ENCODE peak calls at places on chromosomes 6 and 20, in seven cellular contexts. H is GM12878, T is SK-N-SH, F is H1, B is K562, Z is HepG2, V is HCT116. Q is an unnamed sample.

GRCh38 chr20:33232486-33233072 is 3.2 kb upstream of the BPIFA1 start:
- DNase-seq in H (no peak), T (no peak), F (no peak), B (no peak), Z (no peak), V (no peak), Q (no peak)

GRCh38 chr6:2738373-2738979 is 12.2 kb downstream of the MYLK4 start:
- DNase-seq in H (no peak), T (peak), F (peak), B (peak), Z (peak), V (peak), Q (peak)

GRCh38 chr6:107488875-107489635 is 862 bp upstream of the SOBP start:
- DNase-seq in H (no peak), T (peak), F (peak), B (peak), Z (peak), V (no peak), Q (no peak)

GRCh38 chr6:82867946-82868345 is 197.7 kb downstream of the UBE3D start:
- DNase-seq in H (no peak), T (no peak), F (no peak), B (no peak), Z (no peak), V (no peak), Q (no peak)

GRCh38 chr20:57629976-57630525 is 9.8 kb upstream of the ZBP1 start:
- DNase-seq in H (no peak), T (no peak), F (peak), B (no peak), Z (no peak), V (no peak), Q (no peak)

GRCh38 chr20:37681384-37681977 is 12.3 kb upstream of the CTNNBL1 start:
- DNase-seq in H (no peak), T (peak), F (no peak), B (no peak), Z (no peak), V (no peak), Q (peak)

GRCh38 chr6:13368716-13369115 is 40.4 kb upstream of the TBC1D7 start:
- DNase-seq in H (no peak), T (no peak), F (no peak), B (no peak), Z (no peak), V (no peak), Q (no peak)

GRCh38 chr6:36129889-36130671 is at the start of gene MAPK13:
- DNase-seq in H (no peak), T (no peak), F (peak), B (no peak), Z (peak), V (no peak), Q (peak)

GRCh38 chr6:2220154-2220553 is 25.3 kb downstream of the GMDS start:
- DNase-seq in H (no peak), T (no peak), F (no peak), B (no peak), Z (no peak), V (no peak), Q (no peak)

GRCh38 chr20:5470943-5471342 is 154.2 kb upstream of the PROKR2 start:
- DNase-seq in H (no peak), T (no peak), F (no peak), B (peak), Z (no peak), V (no peak), Q (no peak)

GRCh38 chr6:155274533-155274932 is 10.7 kb downstream of the CLDN20 start:
- DNase-seq in H (no peak), T (no peak), F (no peak), B (no peak), Z (no peak), V (no peak), Q (no peak)

GRCh38 chr6:54856137-54856536 is 9.6 kb downstream of the FAM83B start:
- DNase-seq in H (no peak), T (no peak), F (no peak), B (no peak), Z (no peak), V (no peak), Q (no peak)

GRCh38 chr6:112269165-112269564 is 14.8 kb upstream of the LAMA4 start:
- DNase-seq in H (no peak), T (no peak), F (no peak), B (no peak), Z (no peak), V (no peak), Q (no peak)

GRCh38 chr6:53659458-53659857 is 6.1 kb downstream of the KLHL31 start:
- DNase-seq in H (no peak), T (no peak), F (no peak), B (no peak), Z (no peak), V (no peak), Q (no peak)

GRCh38 chr6:83221302-83221701 is 28.1 kb downstream of the RWDD2A start:
- DNase-seq in H (no peak), T (no peak), F (no peak), B (no peak), Z (no peak), V (no peak), Q (no peak)

GRCh38 chr6:158869010-158869603 is 49.9 kb upstream of the EZR start:
- DNase-seq in H (peak), T (no peak), F (no peak), B (peak), Z (no peak), V (peak), Q (peak)

GRCh38 chr6:20626165-20626564 is 91.9 kb downstream of the CDKAL1 start:
- DNase-seq in H (no peak), T (no peak), F (no peak), B (no peak), Z (no peak), V (no peak), Q (no peak)

GRCh38 chr20:4998160-4998651 is 3.1 kb downstream of the SLC23A2 start:
- DNase-seq in H (peak), T (no peak), F (no peak), B (no peak), Z (peak), V (no peak), Q (no peak)

GRCh38 chr6:36625161-36625919 is 31.2 kb downstream of the SRSF3 start:
- DNase-seq in H (no peak), T (no peak), F (no peak), B (no peak), Z (no peak), V (no peak), Q (no peak)

GRCh38 chr6:40457261-40457660 is 129.9 kb downstream of the LRFN2 start:
- DNase-seq in H (no peak), T (no peak), F (no peak), B (no peak), Z (no peak), V (no peak), Q (no peak)

DNA sequence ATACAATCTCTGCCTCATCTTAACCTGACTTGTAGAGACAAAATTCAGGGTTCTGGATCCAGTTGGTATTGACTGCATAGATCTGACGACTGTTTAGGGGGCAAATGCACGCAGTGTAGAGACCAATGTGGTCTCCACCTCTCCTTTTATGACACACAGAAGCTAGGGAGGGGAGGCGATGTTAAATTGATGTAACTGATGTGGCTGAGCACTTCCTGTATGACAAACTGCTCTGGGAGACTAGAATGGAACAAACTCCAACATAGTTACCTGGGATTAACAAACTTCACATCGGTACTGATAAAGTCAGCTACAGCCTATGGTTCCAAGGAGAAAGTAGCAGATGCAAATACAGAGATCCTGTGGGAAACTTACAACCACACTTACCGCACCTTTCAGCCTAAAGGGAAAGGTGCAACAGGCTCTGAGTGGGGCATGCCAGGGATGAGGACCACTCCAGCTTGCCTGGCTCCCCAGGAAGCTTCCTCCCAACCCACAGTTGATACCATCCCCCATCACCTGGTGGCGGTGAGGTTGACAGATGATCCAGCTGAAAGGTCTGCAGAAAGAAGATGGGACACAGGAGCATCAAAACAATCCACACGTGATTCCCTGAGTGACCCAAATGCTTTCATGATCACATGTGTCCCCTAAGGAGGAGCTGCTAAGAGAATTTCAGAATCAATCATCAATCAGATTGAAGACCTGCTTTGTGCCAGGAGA is 60.6 kb upstream of the MRPS10 start:
- DNase-seq in H (no peak), T (no peak), F (no peak), B (no peak), Z (no peak), V (no peak), Q (no peak)
- TF ChIP-seq JUND in H (no peak), T (no peak), F (no peak), B (no peak), Z (no peak), V (no peak), Q (no peak)

DNA sequence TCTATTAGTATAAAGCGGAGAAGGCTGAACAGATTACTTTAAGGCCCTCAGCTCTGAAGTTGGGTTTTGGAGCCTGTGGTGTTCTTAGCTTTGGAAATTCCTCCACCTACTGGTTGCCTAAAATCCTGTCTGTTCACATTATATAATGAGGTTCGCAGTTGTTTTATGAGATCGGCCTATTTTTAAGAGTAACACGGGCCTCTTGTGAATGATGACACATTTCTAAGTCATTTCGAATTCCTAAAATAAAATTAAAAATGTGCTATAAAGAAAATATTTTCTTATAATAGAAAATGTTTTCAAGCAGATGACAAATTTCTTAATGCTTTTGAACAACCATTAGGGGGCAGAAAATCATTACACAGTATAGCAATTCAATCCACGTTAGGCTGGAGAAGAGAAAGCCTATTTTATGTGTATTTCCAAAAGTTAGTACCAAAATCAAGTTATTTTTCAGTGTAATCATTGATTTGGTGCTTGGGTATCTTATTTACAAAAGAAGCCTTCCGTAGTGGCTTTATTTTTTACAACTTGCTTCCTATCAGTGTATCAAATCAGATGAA is 15.8 kb upstream of the FAM8A1 start:
- DNase-seq in H (no peak), T (peak), F (no peak), B (peak), Z (peak), V (peak), Q (peak)
- TF ChIP-seq JUND in H (no peak), T (no peak), F (no peak), B (peak), Z (no peak), V (no peak), Q (no peak)

DNA sequence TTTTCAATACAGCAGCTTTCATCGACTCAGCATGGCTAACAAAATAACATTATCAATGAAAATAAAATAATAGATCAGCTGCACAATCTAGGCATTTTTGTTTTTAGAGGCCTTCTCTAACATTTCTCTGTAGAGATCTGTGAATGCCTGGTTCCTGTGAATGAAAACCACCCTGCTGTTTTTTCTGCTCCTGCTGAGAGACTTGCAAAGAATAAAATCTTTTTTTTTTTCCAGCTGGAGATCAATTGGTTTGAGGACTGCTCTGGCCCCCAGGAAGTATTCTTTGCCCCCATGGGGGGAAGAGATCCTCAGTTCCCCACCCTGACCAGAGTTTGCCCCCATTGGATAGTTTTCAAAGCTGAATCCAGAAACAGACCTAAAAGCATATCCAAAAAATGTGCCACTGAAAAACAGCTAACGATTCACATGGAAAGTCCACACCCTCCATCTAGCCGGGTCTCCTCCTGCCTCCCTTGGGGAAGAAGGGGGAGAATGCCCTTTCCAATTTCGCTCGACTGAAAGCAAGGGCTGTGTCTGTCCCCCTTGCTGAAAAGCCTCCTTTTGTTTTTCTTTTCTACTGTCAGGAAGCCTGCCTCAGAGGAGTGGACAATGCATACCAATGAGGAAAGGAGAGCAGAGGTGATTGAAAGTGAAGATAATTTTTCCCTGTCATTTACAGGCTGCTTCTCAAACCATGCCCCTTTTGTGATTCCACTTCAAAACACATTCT is 317.4 kb downstream of the PRKN start:
- DNase-seq in H (no peak), T (no peak), F (no peak), B (no peak), Z (no peak), V (no peak), Q (no peak)
- TF ChIP-seq JUND in H (no peak), T (no peak), F (no peak), B (no peak), Z (no peak), V (no peak), Q (no peak)

GRCh38 chr6:151763303-151763702 is 44.2 kb upstream of the ESR1 start:
- DNase-seq in H (no peak), T (peak), F (no peak), B (no peak), Z (peak), V (no peak), Q (no peak)
- TF ChIP-seq JUND in H (no peak), T (no peak), F (no peak), B (no peak), Z (no peak), V (no peak), Q (no peak)

DNA sequence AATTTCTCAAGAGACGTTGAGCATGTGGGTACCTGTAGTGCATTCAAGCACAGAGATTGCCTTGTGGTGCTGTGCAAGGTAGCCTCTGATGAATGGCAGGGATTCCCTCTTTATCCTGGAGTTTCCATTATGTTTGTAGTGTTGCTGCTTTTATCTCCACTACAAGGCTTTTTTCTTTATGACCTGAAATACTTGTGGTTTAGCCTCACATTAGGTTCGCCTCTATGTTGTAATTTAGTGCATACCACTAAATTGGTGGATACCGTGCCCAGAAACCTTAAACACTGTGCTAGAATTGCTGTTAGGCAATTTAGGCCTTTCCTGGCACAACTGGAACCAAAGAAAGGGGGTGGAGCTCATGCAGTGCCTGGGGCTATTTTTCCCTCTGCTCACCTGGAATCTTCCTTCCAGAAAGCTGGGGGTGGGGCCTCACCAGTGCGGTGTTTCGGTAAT is 76.7 kb downstream of the NCOA7 start:
- DNase-seq in H (no peak), T (no peak), F (peak), B (no peak), Z (peak), V (peak), Q (peak)
- TF ChIP-seq JUND in H (no peak), T (no peak), F (no peak), B (no peak), Z (no peak), V (no peak), Q (no peak)

GRCh38 chr6:128412680-128413079 is 107.7 kb downstream of the PTPRK start:
- DNase-seq in H (no peak), T (no peak), F (no peak), B (no peak), Z (no peak), V (no peak), Q (no peak)
- TF ChIP-seq JUND in H (no peak), T (no peak), F (no peak), B (no peak), Z (no peak), V (no peak), Q (no peak)

GRCh38 chr6:50264995-50265571 is 215.4 kb upstream of the DEFB112 start:
- DNase-seq in H (no peak), T (peak), F (no peak), B (no peak), Z (peak), V (no peak), Q (no peak)
- TF ChIP-seq JUND in H (no peak), T (no peak), F (no peak), B (no peak), Z (no peak), V (no peak), Q (no peak)

GRCh38 chr6:339480-339879 is 47.2 kb downstream of the DUSP22 start:
- DNase-seq in H (no peak), T (no peak), F (no peak), B (no peak), Z (no peak), V (no peak), Q (no peak)

GRCh38 chr6:340181-340955 is 48.1 kb downstream of the DUSP22 start:
- DNase-seq in H (no peak), T (no peak), F (no peak), B (no peak), Z (no peak), V (no peak), Q (no peak)

GRCh38 chr6:340991-341827 is 48.9 kb downstream of the DUSP22 start:
- DNase-seq in H (peak), T (no peak), F (no peak), B (peak), Z (no peak), V (no peak), Q (no peak)

GRCh38 chr6:337782-338464 is 45.6 kb downstream of the DUSP22 start:
- DNase-seq in H (no peak), T (no peak), F (no peak), B (no peak), Z (no peak), V (no peak), Q (no peak)

GRCh38 chr6:338815-339262 is 46.6 kb downstream of the DUSP22 start:
- DNase-seq in H (no peak), T (no peak), F (no peak), B (no peak), Z (no peak), V (no peak), Q (no peak)
- TF ChIP-seq JUND in H (no peak), T (no peak), F (no peak), B (no peak), Z (no peak), V (no peak), Q (no peak)

DNA sequence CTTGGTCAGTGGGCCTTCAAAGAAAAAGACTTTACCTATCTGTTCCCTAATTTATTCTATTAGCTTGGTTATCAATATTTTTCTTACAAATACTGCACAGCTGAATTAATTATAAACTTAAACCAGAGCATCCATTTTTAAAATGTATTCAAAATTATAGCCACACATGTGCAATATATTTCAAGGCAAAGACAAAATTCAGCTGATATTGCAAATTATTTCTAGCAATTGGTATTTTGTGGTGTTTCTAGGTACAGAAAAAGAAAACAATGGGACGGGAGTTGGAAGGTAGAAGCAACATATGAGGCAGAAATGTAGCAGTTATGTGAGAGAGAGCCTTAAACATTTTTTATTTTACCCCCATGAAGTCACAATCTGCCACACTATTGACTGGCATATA is 64.9 kb downstream of the MAP3K7 start:
- DNase-seq in H (no peak), T (no peak), F (no peak), B (no peak), Z (no peak), V (no peak), Q (no peak)
- TF ChIP-seq JUND in H (no peak), T (no peak), F (no peak), B (no peak), Z (no peak), V (no peak), Q (no peak)

Q was measured in T47D.